ENCODE peak calls at places on chromosomes 12 and 14, in seven cellular contexts. One of them, this sample, is unnamed.

GRCh38 chr12:3553681-3554546 is 62.9 kb downstream of the PRMT8 start:
- DNase-seq in HCT116: no peak
- DNase-seq in HepG2: no peak
- DNase-seq in H1: no peak
- DNase-seq in endothelial cell of umbilical vein: no peak
- DNase-seq in mesendoderm: peak; percentile 66
- DNase-seq in SK-N-SH: peak; percentile 27
- DNase-seq in this sample: peak; percentile 83

GRCh38 chr12:58496411-58496810 is 423.9 kb downstream of the LRIG3 start:
- DNase-seq in endothelial cell of umbilical vein: no peak
- DNase-seq in H1: no peak
- DNase-seq in SK-N-SH: no peak
- DNase-seq in HCT116: no peak
- DNase-seq in HepG2: no peak
- DNase-seq in mesendoderm: no peak
- DNase-seq in this sample: no peak

GRCh38 chr12:28079539-28079938 is 107.0 kb upstream of the PTHLH start:
- DNase-seq in HepG2: no peak
- DNase-seq in mesendoderm: no peak
- DNase-seq in H1: no peak
- DNase-seq in endothelial cell of umbilical vein: no peak
- DNase-seq in SK-N-SH: no peak
- DNase-seq in HCT116: no peak
- DNase-seq in this sample: no peak

GRCh38 chr12:85920324-85920947 is 46.3 kb downstream of the NTS start:
- DNase-seq in H1: no peak
- DNase-seq in HCT116: peak; percentile 26
- DNase-seq in endothelial cell of umbilical vein: peak; percentile 53
- DNase-seq in SK-N-SH: peak; percentile 32
- DNase-seq in HepG2: peak; percentile 12
- DNase-seq in mesendoderm: peak; percentile 55
- DNase-seq in this sample: no peak

GRCh38 chr12:7472060-7472459 is 28.1 kb upstream of the CD163L1 start:
- DNase-seq in endothelial cell of umbilical vein: no peak
- DNase-seq in HepG2: no peak
- DNase-seq in H1: no peak
- DNase-seq in mesendoderm: no peak
- DNase-seq in HCT116: no peak
- DNase-seq in SK-N-SH: no peak
- DNase-seq in this sample: no peak

GRCh38 chr12:34395056-34396005 is 373.0 kb downstream of the ALG10 start:
- DNase-seq in mesendoderm: no peak
- DNase-seq in HepG2: no peak
- DNase-seq in HCT116: no peak
- DNase-seq in endothelial cell of umbilical vein: no peak
- DNase-seq in H1: peak; percentile 2
- DNase-seq in SK-N-SH: peak; percentile 7
- DNase-seq in this sample: peak; percentile 10

GRCh38 chr14:24267516-24267915 is 3.9 kb downstream of the RABGGTA start:
- DNase-seq in HepG2: no peak
- DNase-seq in HCT116: no peak
- DNase-seq in H1: no peak
- DNase-seq in endothelial cell of umbilical vein: no peak
- DNase-seq in SK-N-SH: no peak
- DNase-seq in mesendoderm: no peak
- DNase-seq in this sample: no peak

GRCh38 chr14:93100570-93100969 is 15.2 kb downstream of the ITPK1 start:
- DNase-seq in H1: no peak
- DNase-seq in endothelial cell of umbilical vein: no peak
- DNase-seq in HCT116: no peak
- DNase-seq in SK-N-SH: peak; percentile 64
- DNase-seq in mesendoderm: peak; percentile 53
- DNase-seq in HepG2: no peak
- DNase-seq in this sample: no peak

GRCh38 chr12:52259850-52260249 is 14.6 kb upstream of the KRT86 start:
- DNase-seq in H1: no peak
- DNase-seq in mesendoderm: no peak
- DNase-seq in endothelial cell of umbilical vein: no peak
- DNase-seq in HCT116: no peak
- DNase-seq in HepG2: no peak
- DNase-seq in SK-N-SH: no peak
- DNase-seq in this sample: no peak

GRCh38 chr12:80513211-80513610 is 69.2 kb downstream of the PTPRQ start:
- DNase-seq in HCT116: no peak
- DNase-seq in endothelial cell of umbilical vein: no peak
- DNase-seq in HepG2: no peak
- DNase-seq in mesendoderm: no peak
- DNase-seq in SK-N-SH: peak; percentile 1
- DNase-seq in H1: no peak
- DNase-seq in this sample: peak; percentile 49

GRCh38 chr12:124667671-124668337 is 100.4 kb upstream of the NCOR2 start:
- DNase-seq in SK-N-SH: no peak
- DNase-seq in HCT116: no peak
- DNase-seq in H1: no peak
- DNase-seq in mesendoderm: no peak
- DNase-seq in endothelial cell of umbilical vein: no peak
- DNase-seq in HepG2: peak; percentile 79
- DNase-seq in this sample: no peak

GRCh38 chr14:36183402-36183801 is 6.9 kb upstream of the PTCSC3 start:
- DNase-seq in H1: no peak
- DNase-seq in SK-N-SH: no peak
- DNase-seq in mesendoderm: no peak
- DNase-seq in HCT116: no peak
- DNase-seq in endothelial cell of umbilical vein: no peak
- DNase-seq in HepG2: no peak
- DNase-seq in this sample: no peak

GRCh38 chr14:55200646-55201045 is 9.3 kb upstream of the DLGAP5 start:
- DNase-seq in endothelial cell of umbilical vein: no peak
- DNase-seq in SK-N-SH: no peak
- DNase-seq in HCT116: no peak
- DNase-seq in mesendoderm: peak; percentile 15
- DNase-seq in HepG2: no peak
- DNase-seq in H1: no peak
- DNase-seq in this sample: no peak

GRCh38 chr12:41510470-41510869 is 322.4 kb downstream of the PDZRN4 start:
- DNase-seq in SK-N-SH: no peak
- DNase-seq in mesendoderm: no peak
- DNase-seq in H1: no peak
- DNase-seq in endothelial cell of umbilical vein: no peak
- DNase-seq in HepG2: no peak
- DNase-seq in HCT116: no peak
- DNase-seq in this sample: no peak

GRCh38 chr14:89654998-89655397 is 238.0 kb upstream of the FOXN3 start:
- DNase-seq in HepG2: no peak
- DNase-seq in H1: no peak
- DNase-seq in HCT116: no peak
- DNase-seq in SK-N-SH: no peak
- DNase-seq in endothelial cell of umbilical vein: no peak
- DNase-seq in mesendoderm: no peak
- DNase-seq in this sample: no peak

GRCh38 chr12:71892059-71892458 is 46.6 kb upstream of the TPH2 start:
- DNase-seq in H1: no peak
- DNase-seq in endothelial cell of umbilical vein: peak; percentile 77
- DNase-seq in HCT116: no peak
- DNase-seq in HepG2: no peak
- DNase-seq in mesendoderm: no peak
- DNase-seq in SK-N-SH: no peak
- DNase-seq in this sample: no peak

GRCh38 chr12:65936529-65936911 is 112.2 kb downstream of the HMGA2 start:
- DNase-seq in HCT116: no peak
- DNase-seq in HepG2: no peak
- DNase-seq in mesendoderm: no peak
- DNase-seq in SK-N-SH: no peak
- DNase-seq in H1: no peak
- DNase-seq in endothelial cell of umbilical vein: no peak
- DNase-seq in this sample: no peak

GRCh38 chr14:93977790-93978581 is 1.6 kb upstream of the ASB2 start:
- DNase-seq in SK-N-SH: no peak
- DNase-seq in HepG2: no peak
- DNase-seq in H1: no peak
- DNase-seq in mesendoderm: no peak
- DNase-seq in HCT116: no peak
- DNase-seq in endothelial cell of umbilical vein: no peak
- DNase-seq in this sample: no peak

GRCh38 chr14:105526781-105527380 is 498 bp downstream of the TMEM121 start:
- DNase-seq in mesendoderm: no peak
- DNase-seq in HCT116: no peak
- DNase-seq in HepG2: no peak
- DNase-seq in endothelial cell of umbilical vein: no peak
- DNase-seq in SK-N-SH: peak; percentile 73
- DNase-seq in H1: no peak
- DNase-seq in this sample: no peak

GRCh38 chr12:118016424-118017264 is at the start of gene RFC5:
- DNase-seq in H1: peak; percentile 99
- DNase-seq in HepG2: peak; percentile 96
- DNase-seq in HCT116: peak; percentile 92
- DNase-seq in endothelial cell of umbilical vein: peak; percentile 98
- DNase-seq in mesendoderm: peak; percentile 99
- DNase-seq in SK-N-SH: peak; percentile 98
- DNase-seq in this sample: peak; percentile 100

GRCh38 chr14:32259368-32260013 is 56.4 kb upstream of the RNU6-8 start:
- DNase-seq in HepG2: peak; percentile 77
- DNase-seq in mesendoderm: peak; percentile 84
- DNase-seq in HCT116: peak; percentile 56
- DNase-seq in SK-N-SH: peak; percentile 58
- DNase-seq in endothelial cell of umbilical vein: peak; percentile 56
- DNase-seq in H1: no peak
- DNase-seq in this sample: peak; percentile 59

GRCh38 chr12:121299662-121300061 is 3.2 kb upstream of the CAMKK2 start:
- DNase-seq in mesendoderm: no peak
- DNase-seq in HepG2: no peak
- DNase-seq in H1: no peak
- DNase-seq in SK-N-SH: no peak
- DNase-seq in endothelial cell of umbilical vein: no peak
- DNase-seq in HCT116: no peak
- DNase-seq in this sample: no peak

GRCh38 chr14:88786715-88787114 is 6.0 kb downstream of the EML5 start:
- DNase-seq in mesendoderm: no peak
- DNase-seq in endothelial cell of umbilical vein: no peak
- DNase-seq in HCT116: no peak
- DNase-seq in H1: no peak
- DNase-seq in SK-N-SH: no peak
- DNase-seq in HepG2: no peak
- DNase-seq in this sample: no peak

GRCh38 chr14:68783408-68784297 is 9.2 kb downstream of the ZFP36L1 start:
- DNase-seq in SK-N-SH: no peak
- DNase-seq in HepG2: peak; percentile 94
- DNase-seq in HCT116: no peak
- DNase-seq in mesendoderm: no peak
- DNase-seq in endothelial cell of umbilical vein: no peak
- DNase-seq in H1: peak; percentile 37
- DNase-seq in this sample: peak; percentile 30
- H3K27me3 ChIP-seq in SK-N-SH: no peaks in the 10 kb centered on the region
- H3K27me3 ChIP-seq in HepG2: no peaks in the 10 kb centered on the region
- H3K27me3 ChIP-seq in HCT116: no peaks in the 10 kb centered on the region
- H3K27me3 ChIP-seq in mesendoderm: no peaks in the 10 kb centered on the region
- H3K27me3 ChIP-seq in endothelial cell of umbilical vein: no peaks in the 10 kb centered on the region
- H3K27me3 ChIP-seq in H1: no peaks in the 10 kb centered on the region
- H3K27me3 ChIP-seq in this sample: no peaks in the 10 kb centered on the region

DNA sequence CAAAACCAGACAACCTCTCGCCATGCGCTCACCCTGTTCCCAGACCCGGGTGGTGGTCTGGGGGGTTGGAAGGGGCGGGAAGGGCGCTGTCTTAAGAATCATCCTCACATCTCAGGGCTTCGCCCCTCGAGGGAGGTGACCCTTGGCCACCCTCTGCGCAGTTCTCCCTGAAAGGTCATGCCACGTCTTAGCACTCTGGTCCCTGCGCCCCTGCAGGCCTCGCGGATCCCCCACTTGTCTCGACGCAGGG is 40.6 kb upstream of the CAPRIN2 start:
- DNase-seq in endothelial cell of umbilical vein: no peak
- DNase-seq in H1: peak; percentile 81
- DNase-seq in HCT116: no peak
- DNase-seq in mesendoderm: no peak
- DNase-seq in SK-N-SH: peak; percentile 30
- DNase-seq in HepG2: no peak
- DNase-seq in this sample: peak; percentile 97
- H3K9ac ChIP-seq in endothelial cell of umbilical vein: peak overlapping the region; percentile 79
- H3K9ac ChIP-seq in H1: peak overlapping the region; percentile 32
- H3K9ac ChIP-seq in HCT116: peak overlapping the region; percentile 82
- H3K9ac ChIP-seq in mesendoderm: peak overlapping the region; percentile 77
- H3K9ac ChIP-seq in SK-N-SH: peak overlapping the region; percentile 94
- H3K9ac ChIP-seq in HepG2: peak overlapping the region; percentile 36
- H3K9ac ChIP-seq in this sample: peak overlapping the region; percentile 15

GRCh38 chr12:131525795-131526508 is 184.9 kb upstream of the SFSWAP start:
- DNase-seq in mesendoderm: no peak
- DNase-seq in endothelial cell of umbilical vein: no peak
- DNase-seq in HepG2: no peak
- DNase-seq in SK-N-SH: no peak
- DNase-seq in H1: no peak
- DNase-seq in HCT116: no peak
- DNase-seq in this sample: no peak

GRCh38 chr12:131527092-131527491 is 183.8 kb upstream of the SFSWAP start:
- DNase-seq in SK-N-SH: no peak
- DNase-seq in HCT116: no peak
- DNase-seq in mesendoderm: no peak
- DNase-seq in H1: no peak
- DNase-seq in endothelial cell of umbilical vein: no peak
- DNase-seq in HepG2: no peak
- DNase-seq in this sample: no peak

GRCh38 chr12:131521326-131521725 is 189.6 kb upstream of the SFSWAP start:
- DNase-seq in endothelial cell of umbilical vein: no peak
- DNase-seq in HCT116: no peak
- DNase-seq in mesendoderm: no peak
- DNase-seq in H1: no peak
- DNase-seq in SK-N-SH: no peak
- DNase-seq in HepG2: no peak
- DNase-seq in this sample: no peak
- H3K27me3 ChIP-seq in endothelial cell of umbilical vein: no peaks in the 10 kb centered on the region
- H3K27me3 ChIP-seq in HCT116: peaks cover 42% of the 10 kb centered on the region
- H3K27me3 ChIP-seq in mesendoderm: no peaks in the 10 kb centered on the region
- H3K27me3 ChIP-seq in H1: no peaks in the 10 kb centered on the region
- H3K27me3 ChIP-seq in SK-N-SH: no peaks in the 10 kb centered on the region
- H3K27me3 ChIP-seq in HepG2: no peaks in the 10 kb centered on the region
- H3K27me3 ChIP-seq in this sample: no peaks in the 10 kb centered on the region

GRCh38 chr12:2285462-2285861 is 232.7 kb downstream of the CACNA1C start:
- DNase-seq in endothelial cell of umbilical vein: no peak
- DNase-seq in mesendoderm: no peak
- DNase-seq in HCT116: no peak
- DNase-seq in SK-N-SH: no peak
- DNase-seq in H1: no peak
- DNase-seq in HepG2: no peak
- DNase-seq in this sample: no peak

GRCh38 chr12:2283910-2284309 is 231.1 kb downstream of the CACNA1C start:
- DNase-seq in endothelial cell of umbilical vein: no peak
- DNase-seq in H1: no peak
- DNase-seq in mesendoderm: no peak
- DNase-seq in SK-N-SH: no peak
- DNase-seq in HepG2: no peak
- DNase-seq in HCT116: no peak
- DNase-seq in this sample: peak; percentile 57

GRCh38 chr12:2284857-2285256 is 232.1 kb downstream of the CACNA1C start:
- DNase-seq in HepG2: peak; percentile 29
- DNase-seq in mesendoderm: peak; percentile 91
- DNase-seq in SK-N-SH: peak; percentile 86
- DNase-seq in endothelial cell of umbilical vein: peak; percentile 31
- DNase-seq in H1: peak; percentile 91
- DNase-seq in HCT116: peak; percentile 37
- DNase-seq in this sample: peak; percentile 99

GRCh38 chr12:2283480-2283879 is 230.7 kb downstream of the CACNA1C start:
- DNase-seq in endothelial cell of umbilical vein: no peak
- DNase-seq in HCT116: no peak
- DNase-seq in mesendoderm: no peak
- DNase-seq in HepG2: no peak
- DNase-seq in H1: no peak
- DNase-seq in SK-N-SH: no peak
- DNase-seq in this sample: peak; percentile 42

GRCh38 chr12:2284321-2284813 is 231.6 kb downstream of the CACNA1C start:
- DNase-seq in HCT116: no peak
- DNase-seq in H1: no peak
- DNase-seq in SK-N-SH: peak; percentile 62
- DNase-seq in mesendoderm: no peak
- DNase-seq in endothelial cell of umbilical vein: no peak
- DNase-seq in HepG2: no peak
- DNase-seq in this sample: no peak
- H3K9ac ChIP-seq in HCT116: no peak overlapping the region
- H3K9ac ChIP-seq in H1: no peak overlapping the region
- H3K9ac ChIP-seq in SK-N-SH: peak overlapping the region; percentile 47
- H3K9ac ChIP-seq in mesendoderm: no peak overlapping the region
- H3K9ac ChIP-seq in endothelial cell of umbilical vein: no peak overlapping the region
- H3K9ac ChIP-seq in HepG2: no peak overlapping the region
- H3K9ac ChIP-seq in this sample: no peak overlapping the region

This sample was measured in endodermal cell.